ENCODE peak calls at places on chromosome X, in four cellular contexts. J, G, Z and D are unnamed samples.

GRCh38 chrX:84710611-84711010 is 208.4 kb upstream of the HDX start:
- DNase-seq in J (no peak), G (no peak), Z (no peak), D (no peak)

GRCh38 chrX:97846228-97846627 is 962.5 kb downstream of the RPA4 start:
- DNase-seq in J (no peak), G (no peak), Z (no peak), D (no peak)

GRCh38 chrX:139204903-139205667 is 325.5 kb upstream of the F9 start:
- DNase-seq in J (no peak), G (peak; percentile 57), Z (no peak), D (no peak)

GRCh38 chrX:103607385-103608304 is at the start of gene TCEAL3:
- DNase-seq in J (no peak), G (no peak), Z (no peak), D (no peak)

GRCh38 chrX:115898382-115899001 is 272.1 kb upstream of the AGTR2 start:
- DNase-seq in J (peak; percentile 6), G (peak; percentile 22), Z (peak; percentile 81), D (no peak)

GRCh38 chrX:118459494-118459893 is 36.1 kb upstream of the DOCK11 start:
- DNase-seq in J (no peak), G (peak; percentile 44), Z (peak; percentile 23), D (peak; percentile 12)

GRCh38 chrX:18707442-18708049 is at the start of gene PPEF1:
- DNase-seq in J (no peak), G (peak; percentile 17), Z (no peak), D (no peak)

GRCh38 chrX:102345916-102346315 is 93.9 kb downstream of the NXF2B start:
- DNase-seq in J (no peak), G (peak; percentile 45), Z (peak; percentile 6), D (peak; percentile 22)

GRCh38 chrX:102863735-102864134 is 73.3 kb upstream of the RAB40AL start:
- DNase-seq in J (peak; percentile 39), G (peak; percentile 72), Z (peak; percentile 51), D (peak; percentile 72)

GRCh38 chrX:134711135-134711941 is 53.1 kb upstream of the PLAC1 start:
- DNase-seq in J (no peak), G (no peak), Z (no peak), D (no peak)

GRCh38 chrX:129663171-129663570 is 8.4 kb upstream of the APLN start:
- DNase-seq in J (no peak), G (no peak), Z (no peak), D (no peak)

GRCh38 chrX:40090050-40090804 is 7.5 kb downstream of the BCOR start:
- DNase-seq in J (no peak), G (peak; percentile 61), Z (no peak), D (no peak)

GRCh38 chrX:78658851-78659744 is at the start of gene RTL3:
- DNase-seq in J (no peak), G (no peak), Z (no peak), D (no peak)

GRCh38 chrX:140157143-140157542 is 191.8 kb upstream of the CXorf66 start:
- DNase-seq in J (no peak), G (no peak), Z (no peak), D (no peak)

GRCh38 chrX:96713303-96713702 is 28.7 kb downstream of the DIAPH2 start:
- DNase-seq in J (no peak), G (no peak), Z (peak; percentile 81), D (no peak)

GRCh38 chrX:13090261-13091110 is 46.1 kb upstream of the FAM9C start:
- DNase-seq in J (no peak), G (peak; percentile 9), Z (peak; percentile 67), D (no peak)

GRCh38 chrX:13119386-13119785 is 75.0 kb upstream of the FAM9C start:
- DNase-seq in J (no peak), G (no peak), Z (no peak), D (no peak)

GRCh38 chrX:145213504-145213903 is 33.8 kb upstream of the SPANXN1 start:
- DNase-seq in J (no peak), G (peak; percentile 3), Z (no peak), D (no peak)

GRCh38 chrX:119655125-119655524 is 37.8 kb downstream of the SEPTIN6 start:
- DNase-seq in J (no peak), G (peak; percentile 59), Z (no peak), D (no peak)

GRCh38 chrX:110208092-110208491 is 109.8 kb downstream of the AMMECR1 start:
- DNase-seq in J (no peak), G (no peak), Z (no peak), D (no peak)

GRCh38 chrX:39560285-39560684 is 537.5 kb downstream of the BCOR start:
- DNase-seq in J (no peak), G (no peak), Z (no peak), D (no peak)

GRCh38 chrX:57138674-57139073 is 1.5 kb upstream of the SPIN2A start:
- DNase-seq in J (no peak), G (no peak), Z (no peak), D (no peak)

GRCh38 chrX:49934148-49934547 is 11.8 kb downstream of the CLCN5 start:
- DNase-seq in J (no peak), G (no peak), Z (no peak), D (no peak)

GRCh38 chrX:38754102-38754790 is 47.0 kb upstream of the MID1IP1 start:
- DNase-seq in J (peak; percentile 32), G (peak; percentile 39), Z (peak; percentile 19), D (peak; percentile 35)

GRCh38 chrX:148661035-148661434 is 160.6 kb downstream of the AFF2 start:
- DNase-seq in J (no peak), G (no peak), Z (no peak), D (peak; percentile 1)

GRCh38 chrX:134753185-134754008 is 95.1 kb upstream of the PLAC1 start:
- DNase-seq in J (no peak), G (no peak), Z (peak; percentile 1), D (peak; percentile 42)

GRCh38 chrX:56975611-56976010 is 19.7 kb downstream of the SPIN3 start:
- DNase-seq in J (no peak), G (no peak), Z (no peak), D (no peak)

GRCh38 chrX:57528670-57529255 is 63.0 kb upstream of the ZXDB start:
- DNase-seq in J (no peak), G (no peak), Z (peak; percentile 5), D (peak; percentile 2)

GRCh38 chrX:9885150-9885549 is 82.0 kb upstream of the CLDN34 start:
- DNase-seq in J (peak; percentile 16), G (peak; percentile 35), Z (peak; percentile 30), D (peak; percentile 20)

GRCh38 chrX:41047878-41048534 is 37.2 kb upstream of the USP9X start:
- DNase-seq in J (no peak), G (peak; percentile 32), Z (peak; percentile 29), D (no peak)

GRCh38 chrX:20205927-20206708 is 60.6 kb downstream of the RPS6KA3 start:
- DNase-seq in J (no peak), G (no peak), Z (no peak), D (no peak)

GRCh38 chrX:21408776-21409175 is 34.6 kb downstream of the CNKSR2 start:
- DNase-seq in J (no peak), G (no peak), Z (no peak), D (no peak)

GRCh38 chrX:133437356-133437755 is 22.1 kb upstream of the GPC4 start:
- DNase-seq in J (no peak), G (no peak), Z (no peak), D (no peak)

GRCh38 chrX:133440797-133441163 is 25.5 kb upstream of the GPC4 start:
- DNase-seq in J (no peak), G (no peak), Z (no peak), D (no peak)

GRCh38 chrX:133435544-133436124 is 20.3 kb upstream of the GPC4 start:
- DNase-seq in J (no peak), G (no peak), Z (peak; percentile 1), D (no peak)

GRCh38 chrX:133440081-133440796 is 24.9 kb upstream of the GPC4 start:
- DNase-seq in J (no peak), G (no peak), Z (no peak), D (no peak)

GRCh38 chrX:133437771-133438170 is 22.5 kb upstream of the GPC4 start:
- DNase-seq in J (no peak), G (no peak), Z (no peak), D (no peak)
- TF ChIP-seq REST in J (no peak), G (no peak), Z (no peak), D (no peak)

DNA sequence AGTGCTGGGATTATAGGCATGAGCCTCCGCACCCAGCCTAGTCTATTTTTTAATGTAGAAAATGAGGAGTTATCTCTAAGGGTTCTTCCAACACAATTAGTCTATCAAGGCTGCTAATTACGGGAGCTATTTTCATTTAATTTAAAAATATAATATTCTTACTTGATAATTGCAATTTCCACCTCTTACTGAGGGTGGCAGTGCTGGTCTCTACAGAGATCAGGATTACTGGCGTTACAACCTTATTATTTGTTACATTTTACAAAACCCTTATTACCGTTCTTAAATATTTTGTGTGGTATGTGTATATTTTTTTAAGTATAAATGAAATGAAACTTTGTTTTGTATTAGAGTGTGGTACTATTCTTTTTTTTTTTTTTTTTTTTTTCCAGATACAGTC is 17.6 kb upstream of the GK start:
- DNase-seq in J (no peak), G (peak; percentile 12), Z (no peak), D (no peak)
- TF ChIP-seq TCF7L2 in J (no peak), G (no peak), Z (no peak), D (no peak)

GRCh38 chrX:31223817-31224216 is 152.0 kb upstream of the FTHL17 start:
- DNase-seq in J (no peak), G (no peak), Z (no peak), D (no peak)

GRCh38 chrX:31227250-31227649 is 155.4 kb upstream of the FTHL17 start:
- DNase-seq in J (no peak), G (no peak), Z (peak; percentile 63), D (no peak)

GRCh38 chrX:31225819-31226218 is 154.0 kb upstream of the FTHL17 start:
- DNase-seq in J (no peak), G (no peak), Z (no peak), D (no peak)

GRCh38 chrX:31222946-31223345 is 151.1 kb upstream of the FTHL17 start:
- DNase-seq in J (no peak), G (no peak), Z (no peak), D (no peak)

DNA sequence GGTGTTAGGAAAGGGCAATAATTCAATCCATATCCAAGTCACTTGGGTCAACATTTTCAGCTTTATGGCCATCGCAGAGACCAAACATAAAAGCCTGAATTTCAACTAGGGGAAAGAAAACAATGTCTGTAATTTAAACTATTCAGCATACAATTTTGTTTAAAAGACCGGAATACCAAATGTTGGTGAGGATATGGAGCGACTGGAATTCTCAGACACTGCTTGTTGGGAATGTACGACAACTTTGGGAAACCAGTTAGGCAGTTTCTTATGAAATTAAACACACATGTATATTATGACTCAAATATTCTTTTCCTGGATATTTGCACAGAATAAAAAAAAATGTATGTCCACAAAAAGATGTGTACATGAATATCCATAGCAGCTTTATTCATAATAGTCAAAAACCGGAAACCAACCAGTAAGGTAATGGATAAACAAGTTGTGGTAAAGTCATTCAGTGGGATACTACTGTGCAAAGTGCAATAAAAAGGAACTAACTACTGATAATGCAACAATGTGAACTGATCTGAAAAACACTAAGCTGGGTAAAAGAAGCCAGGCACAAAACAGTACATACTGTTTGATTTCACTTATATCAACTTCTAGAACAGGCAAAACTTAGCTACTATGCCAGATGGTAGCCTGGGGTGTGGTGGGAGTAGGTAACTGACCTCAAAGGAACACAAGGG is 152.6 kb upstream of the FTHL17 start:
- DNase-seq in J (no peak), G (no peak), Z (no peak), D (no peak)
- H3K27ac ChIP-seq in J (no peak overlapping the region), G (no peak overlapping the region), Z (no peak overlapping the region), D (no peak overlapping the region)

GRCh38 chrX:459611-460010 is 72.9 kb upstream of the PPP2R3B start:
- DNase-seq in J (no peak), G (no peak), Z (no peak), D (no peak)
- TF ChIP-seq REST in J (no peak), G (no peak), Z (no peak), D (no peak)